ENCODE peak calls at places on chromosomes 1 and 21, in eight cellular contexts. Q is sigmoid colon, K is K562, U is A549, L is ovary, E is H1, P is suprapubic skin, D is tibial nerve. I is an unnamed sample.

GRCh38 chr1:243924188-243924587 is 74.1 kb upstream of the AKT3 start:
- DNase-seq in U (no peak), K (no peak), E (no peak), L (no peak), Q (no peak), D (no peak), P (no peak), I (no peak)

GRCh38 chr1:84505167-84506001 is 802 bp upstream of the SPATA1 start:
- DNase-seq in P (no peak), D (peak), E (no peak), K (peak), U (peak), L (no peak), Q (peak), I (peak)

GRCh38 chr1:51348147-51348527 is 17.8 kb upstream of the TTC39A start:
- DNase-seq in D (no peak), P (no peak), L (no peak), K (no peak), U (no peak), E (no peak), Q (no peak), I (no peak)

GRCh38 chr1:225846331-225847310 is 35.6 kb downstream of the TMEM63A start:
- DNase-seq in D (no peak), Q (no peak), E (no peak), L (no peak), P (no peak), K (no peak), U (no peak), I (no peak)

GRCh38 chr1:193971595-193971994 is 785.2 kb upstream of the B3GALT2 start:
- DNase-seq in D (no peak), U (peak), E (no peak), K (no peak), Q (no peak), P (no peak), L (no peak), I (no peak)

GRCh38 chr1:200317236-200317635 is 92.6 kb downstream of the ZNF281 start:
- DNase-seq in L (no peak), D (no peak), Q (no peak), P (no peak), E (no peak), U (no peak), K (no peak), I (no peak)

GRCh38 chr1:225412803-225413338 is 15.0 kb downstream of the LBR start:
- DNase-seq in P (no peak), U (no peak), D (no peak), E (no peak), L (no peak), K (no peak), Q (no peak), I (no peak)

GRCh38 chr1:201538618-201539551 is at the start of gene NAV1:
- DNase-seq in L (peak), U (peak), K (peak), D (peak), P (peak), Q (peak), E (peak), I (no peak)

GRCh38 chr1:198788561-198789064 is 149.8 kb downstream of the PTPRC start:
- DNase-seq in P (no peak), U (no peak), Q (no peak), L (no peak), E (peak), K (no peak), D (no peak), I (no peak)

GRCh38 chr21:45612096-45613019 is 31.2 kb upstream of the PCBP3 start:
- DNase-seq in P (peak), Q (peak), D (no peak), U (peak), E (no peak), K (no peak), L (no peak), I (no peak)

GRCh38 chr21:42655797-42656770 is 2.7 kb downstream of the PDE9A start:
- DNase-seq in D (no peak), K (no peak), P (no peak), E (peak), Q (peak), U (no peak), L (no peak), I (no peak)

GRCh38 chr1:115402753-115403184 is 64.7 kb upstream of the NGF start:
- DNase-seq in U (no peak), E (no peak), K (no peak), L (no peak), P (no peak), D (no peak), Q (no peak), I (no peak)

GRCh38 chr1:171790318-171790717 is 8.9 kb downstream of the METTL13 start:
- DNase-seq in U (no peak), L (no peak), K (no peak), P (no peak), D (no peak), E (no peak), Q (no peak), I (no peak)

GRCh38 chr1:18234790-18235242 is 127.2 kb downstream of the IGSF21 start:
- DNase-seq in U (peak), L (no peak), Q (no peak), P (no peak), K (peak), D (peak), E (peak), I (no peak)

GRCh38 chr1:2547210-2548067 is 8.7 kb upstream of the TNFRSF14 start:
- DNase-seq in Q (no peak), L (no peak), P (no peak), U (no peak), D (peak), E (no peak), K (no peak), I (no peak)

GRCh38 chr1:152926091-152926490 is 17.7 kb downstream of the IVL start:
- DNase-seq in U (no peak), K (no peak), P (no peak), Q (no peak), L (no peak), E (no peak), D (no peak), I (no peak)

GRCh38 chr1:18120638-18121037 is 13.0 kb downstream of the IGSF21 start:
- DNase-seq in D (no peak), P (no peak), L (no peak), E (no peak), K (no peak), U (no peak), Q (no peak), I (no peak)

GRCh38 chr1:231626951-231627614 is 493 bp downstream of the DISC1 start:
- DNase-seq in Q (peak), D (peak), U (peak), P (peak), L (peak), E (peak), K (no peak), I (no peak)

GRCh38 chr1:6197746-6198427 is 1.5 kb downstream of the RPL22 start:
- DNase-seq in Q (no peak), D (no peak), P (no peak), K (no peak), U (no peak), E (no peak), L (no peak), I (no peak)

GRCh38 chr1:171286032-171286705 is 27.8 kb upstream of the FMO4 start:
- DNase-seq in Q (no peak), K (no peak), U (no peak), P (no peak), L (no peak), E (no peak), D (no peak), I (peak)

GRCh38 chr1:185017338-185017737 is 28.0 kb upstream of the RNF2 start:
- DNase-seq in Q (no peak), P (no peak), E (no peak), U (peak), L (no peak), K (no peak), D (no peak), I (no peak)

GRCh38 chr1:10286244-10286643 is 75.9 kb downstream of the KIF1B start:
- DNase-seq in D (no peak), U (no peak), Q (peak), K (no peak), P (no peak), L (no peak), E (no peak), I (no peak)

GRCh38 chr1:20792177-20792576 is 5.1 kb upstream of the HP1BP3 start:
- DNase-seq in K (no peak), Q (no peak), E (no peak), U (no peak), L (peak), P (no peak), D (no peak), I (no peak)

GRCh38 chr1:22282281-22282970 is 139.5 kb upstream of the WNT4 start:
- DNase-seq in D (no peak), P (no peak), U (no peak), K (no peak), Q (no peak), E (peak), L (peak), I (no peak)

GRCh38 chr1:154609398-154610380 is 1.7 kb upstream of the ADAR start:
- DNase-seq in P (no peak), E (peak), U (no peak), L (no peak), D (no peak), K (no peak), Q (no peak), I (no peak)

GRCh38 chr1:208036177-208036808 is 125.4 kb upstream of the CD34 start:
- DNase-seq in Q (no peak), U (peak), D (no peak), L (no peak), E (no peak), K (peak), P (no peak), I (no peak)

GRCh38 chr1:167420510-167420909 is 97.8 kb downstream of the CD247 start:
- DNase-seq in E (no peak), D (no peak), L (no peak), Q (no peak), U (no peak), K (peak), P (no peak), I (no peak)

GRCh38 chr1:206804156-206804737 is 32.0 kb upstream of the IL10 start:
- DNase-seq in L (no peak), U (no peak), E (no peak), K (no peak), P (no peak), Q (no peak), D (no peak), I (no peak)

GRCh38 chr1:53139911-53140310 is 2.5 kb downstream of the SLC1A7 start:
- DNase-seq in Q (no peak), K (no peak), D (no peak), L (no peak), U (no peak), P (no peak), E (no peak), I (peak)

GRCh38 chr1:63688302-63688701 is 85.5 kb upstream of the ROR1 start:
- DNase-seq in E (no peak), D (no peak), K (no peak), U (no peak), P (no peak), L (no peak), Q (no peak), I (no peak)

GRCh38 chr1:219000606-219001005 is 173.1 kb upstream of the LYPLAL1 start:
- DNase-seq in K (no peak), E (no peak), U (no peak), L (no peak), P (no peak), D (no peak), Q (no peak), I (no peak)

GRCh38 chr1:161840363-161840762 is 74.2 kb downstream of the ATF6 start:
- DNase-seq in L (no peak), P (no peak), Q (no peak), U (no peak), K (no peak), D (no peak), E (no peak), I (no peak)

GRCh38 chr1:43443197-43443946 is 10.4 kb downstream of the HYI start:
- DNase-seq in U (no peak), P (peak), Q (peak), K (no peak), D (no peak), L (peak), E (no peak), I (no peak)

GRCh38 chr21:16534408-16535099 is 804.8 kb downstream of the USP25 start:
- DNase-seq in E (no peak), P (peak), L (peak), D (peak), Q (peak), K (no peak), U (peak), I (peak)

GRCh38 chr21:45902292-45902995 is 79.1 kb upstream of the COL6A1 start:
- DNase-seq in D (no peak), Q (no peak), L (no peak), P (no peak), U (no peak), E (no peak), K (no peak), I (no peak)

GRCh38 chr21:42171091-42172053 is 47.6 kb upstream of the ABCG1 start:
- DNase-seq in D (no peak), Q (no peak), P (no peak), E (no peak), L (no peak), U (no peak), K (no peak), I (no peak)

DNA sequence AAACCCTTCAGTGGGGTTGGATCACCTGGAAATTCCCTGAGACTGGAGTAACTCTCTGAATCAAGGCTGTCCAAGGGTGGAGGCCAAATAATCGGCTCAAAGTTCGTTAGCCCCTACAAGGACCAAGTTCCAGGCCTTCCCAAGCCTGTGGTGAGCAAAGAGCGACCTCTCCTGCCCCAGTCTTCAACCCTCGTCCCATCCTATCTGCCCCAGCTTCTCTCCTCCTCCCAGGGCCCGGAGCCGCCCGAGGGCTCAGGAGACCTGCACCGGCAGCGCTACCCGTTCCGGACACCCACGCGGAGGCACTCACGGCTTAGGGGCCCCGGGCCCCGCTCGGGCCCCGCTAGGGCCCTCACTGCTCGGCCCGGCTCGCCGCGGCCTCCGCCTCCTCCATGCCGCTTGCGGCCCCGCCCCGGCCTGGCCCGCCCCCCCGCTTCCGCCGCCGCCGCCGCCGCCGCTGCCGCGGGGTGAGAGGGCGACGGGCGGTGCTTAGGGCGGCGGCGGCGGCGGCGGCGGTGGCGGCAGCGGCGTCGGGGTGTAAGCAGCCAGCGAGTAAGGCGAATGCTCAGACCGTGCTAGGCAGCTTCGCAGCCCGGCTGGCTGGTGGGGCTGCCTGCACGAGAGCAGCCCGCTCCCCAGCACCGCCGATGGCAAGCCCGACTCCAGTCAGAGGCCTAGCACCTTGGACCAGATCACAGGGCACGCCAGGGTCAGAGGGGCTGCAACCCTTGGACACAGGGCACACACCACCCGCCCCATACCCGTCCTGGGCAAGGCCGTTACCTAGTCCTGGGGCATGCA is at the start of gene POMGNT1:
- DNase-seq in U (peak), L (peak), Q (peak), P (no peak), K (peak), D (peak), E (peak), I (no peak)
- TF ChIP-seq CTCF in U (peak), L (no peak), Q (no peak), P (peak), K (peak), D (no peak), E (no peak), I (no peak)

GRCh38 chr1:205631727-205632373 is at the start of gene ELK4:
- DNase-seq in K (peak), D (peak), U (peak), Q (peak), L (peak), P (peak), E (peak), I (peak)

GRCh38 chr1:205631010-205631726 is 643 bp downstream of the ELK4 start:
- DNase-seq in P (peak), U (peak), E (peak), K (peak), D (peak), L (peak), Q (peak), I (peak)

GRCh38 chr1:205632374-205633169 is 761 bp upstream of the ELK4 start:
- DNase-seq in U (no peak), Q (no peak), L (no peak), D (no peak), E (no peak), K (no peak), P (no peak), I (no peak)

GRCh38 chr1:205630651-205631009 is 1.2 kb downstream of the ELK4 start:
- DNase-seq in E (no peak), U (no peak), L (no peak), K (no peak), Q (no peak), D (no peak), P (no peak), I (no peak)

DNA sequence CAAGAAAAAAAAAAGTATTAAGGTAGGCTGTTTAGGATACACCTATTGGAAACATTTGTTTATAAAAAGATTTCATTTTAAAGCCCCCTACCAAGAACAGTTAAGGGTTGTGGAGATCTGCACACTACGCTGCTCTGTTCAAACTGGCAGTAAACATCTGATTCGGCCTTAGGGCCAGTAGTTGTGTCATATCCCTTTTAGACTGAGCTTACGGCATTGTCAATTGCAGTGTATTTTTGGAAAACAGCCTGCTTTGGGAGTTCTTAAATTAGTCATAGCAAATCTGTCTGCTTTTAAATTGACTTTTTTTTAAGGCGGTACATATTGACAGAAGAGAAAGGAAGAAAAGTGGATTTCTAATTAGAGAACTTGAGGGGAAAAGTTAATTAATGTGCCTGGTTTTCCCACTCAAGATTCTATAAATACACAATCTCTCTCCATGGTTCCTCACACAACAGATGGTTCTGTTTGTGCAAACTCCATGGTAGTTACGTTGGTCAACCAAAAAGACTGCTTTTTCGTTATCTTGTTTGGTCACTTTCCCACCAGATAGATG is 1.7 kb upstream of the ELK4 start:
- DNase-seq in P (no peak), D (no peak), L (no peak), U (no peak), E (no peak), K (no peak), Q (no peak), I (peak)
- H3K4me3 ChIP-seq in P (no peak), D (no peak), L (no peak), U (no peak), E (no peak), K (no peak), Q (no peak), I (no peak)

GRCh38 chr1:229768232-229768631 is 142.2 kb downstream of the URB2 start:
- DNase-seq in D (no peak), E (no peak), P (no peak), K (no peak), L (no peak), U (no peak), Q (no peak), I (no peak)

GRCh38 chr1:229769809-229770208 is 143.8 kb downstream of the URB2 start:
- DNase-seq in D (no peak), K (no peak), U (no peak), E (no peak), P (no peak), Q (no peak), L (no peak), I (no peak)

DNA sequence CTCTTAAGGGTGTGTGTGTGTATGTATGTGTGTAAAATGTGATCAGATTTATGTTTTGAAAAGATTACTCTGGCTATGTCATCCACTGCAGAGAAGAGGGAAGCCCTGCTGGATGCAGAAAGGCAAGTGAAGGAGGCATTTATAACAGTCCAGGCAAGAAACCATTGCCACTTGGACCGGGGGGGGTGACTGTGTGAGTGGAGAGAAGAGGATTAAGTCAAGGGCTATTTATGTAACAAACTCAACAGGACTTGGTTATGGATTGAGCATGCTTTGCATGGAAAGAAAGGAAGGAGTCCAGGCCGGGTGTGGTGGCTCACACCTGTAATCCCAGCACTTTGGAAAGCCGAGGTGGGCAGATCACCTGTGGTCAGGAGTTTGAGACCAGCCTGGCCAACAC is 143.0 kb downstream of the URB2 start:
- DNase-seq in L (no peak), P (no peak), E (no peak), D (no peak), U (no peak), Q (no peak), K (no peak), I (no peak)
- TF ChIP-seq EP300 in L (no peak), P (no peak), E (no peak), D (no peak), U (no peak), Q (no peak), K (no peak), I (no peak)

GRCh38 chr21:30434033-30434631 is 4.1 kb downstream of the KRTAP13-4 start:
- DNase-seq in L (no peak), U (no peak), K (peak), Q (no peak), P (no peak), D (peak), E (peak), I (no peak)
- TF ChIP-seq CTCF in L (no peak), U (no peak), K (peak), Q (no peak), P (no peak), D (peak), E (peak), I (peak)